ENCODE peak calls at places on chromosomes 7 and 10, in ten cellular contexts. One of them, this sample, is unnamed. For H3K27me3, the result is how much of the 10 kb centered on the place peaks cover.

GRCh38 chr10:98047009-98047741 is 16.8 kb upstream of the CRTAC1 start:
- DNase-seq in astrocyte: no peak
- DNase-seq in IMR-90: no peak
- DNase-seq in SK-N-SH: no peak
- DNase-seq in HCT116: no peak
- DNase-seq in PC-3: no peak
- DNase-seq in mammary epithelial cell: no peak
- DNase-seq in fibroblast of lung: no peak
- DNase-seq in hepatocyte: no peak
- DNase-seq in endothelial cell of umbilical vein: no peak
- DNase-seq in this sample: no peak

GRCh38 chr10:71974489-71975011 is 10.4 kb downstream of the CHST3 start:
- DNase-seq in astrocyte: peak
- DNase-seq in IMR-90: peak
- DNase-seq in SK-N-SH: no peak
- DNase-seq in HCT116: peak
- DNase-seq in PC-3: peak
- DNase-seq in mammary epithelial cell: peak
- DNase-seq in fibroblast of lung: peak
- DNase-seq in hepatocyte: no peak
- DNase-seq in endothelial cell of umbilical vein: peak
- DNase-seq in this sample: peak

GRCh38 chr10:122640921-122641320 is 58.7 kb downstream of the C10orf120 start:
- DNase-seq in astrocyte: no peak
- DNase-seq in IMR-90: no peak
- DNase-seq in SK-N-SH: no peak
- DNase-seq in HCT116: no peak
- DNase-seq in PC-3: no peak
- DNase-seq in mammary epithelial cell: no peak
- DNase-seq in fibroblast of lung: no peak
- DNase-seq in hepatocyte: no peak
- DNase-seq in endothelial cell of umbilical vein: no peak
- DNase-seq in this sample: no peak

GRCh38 chr10:113520606-113521481 is 32.0 kb upstream of the HABP2 start:
- DNase-seq in astrocyte: peak
- DNase-seq in IMR-90: peak
- DNase-seq in SK-N-SH: peak
- DNase-seq in HCT116: peak
- DNase-seq in PC-3: peak
- DNase-seq in mammary epithelial cell: peak
- DNase-seq in fibroblast of lung: peak
- DNase-seq in hepatocyte: peak
- DNase-seq in endothelial cell of umbilical vein: peak
- DNase-seq in this sample: peak

GRCh38 chr7:5429857-5430611 is 6.4 kb upstream of the TNRC18 start:
- DNase-seq in astrocyte: no peak
- DNase-seq in IMR-90: peak
- DNase-seq in SK-N-SH: no peak
- DNase-seq in HCT116: no peak
- DNase-seq in PC-3: peak
- DNase-seq in mammary epithelial cell: peak
- DNase-seq in fibroblast of lung: peak
- DNase-seq in hepatocyte: peak
- DNase-seq in endothelial cell of umbilical vein: no peak
- DNase-seq in this sample: peak

GRCh38 chr7:138834583-138834982 is 36.6 kb upstream of the ATP6V0A4 start:
- DNase-seq in astrocyte: no peak
- DNase-seq in IMR-90: no peak
- DNase-seq in SK-N-SH: no peak
- DNase-seq in HCT116: no peak
- DNase-seq in PC-3: no peak
- DNase-seq in mammary epithelial cell: no peak
- DNase-seq in fibroblast of lung: no peak
- DNase-seq in hepatocyte: no peak
- DNase-seq in endothelial cell of umbilical vein: no peak
- DNase-seq in this sample: no peak

GRCh38 chr7:68205826-68206225 is 1209.2 kb downstream of the TYW1 start:
- DNase-seq in astrocyte: no peak
- DNase-seq in IMR-90: no peak
- DNase-seq in SK-N-SH: no peak
- DNase-seq in HCT116: no peak
- DNase-seq in PC-3: no peak
- DNase-seq in mammary epithelial cell: no peak
- DNase-seq in fibroblast of lung: no peak
- DNase-seq in hepatocyte: no peak
- DNase-seq in endothelial cell of umbilical vein: no peak
- DNase-seq in this sample: no peak

GRCh38 chr7:73560035-73560835 is 2.7 kb upstream of the BCL7B start:
- DNase-seq in astrocyte: peak
- DNase-seq in IMR-90: peak
- DNase-seq in SK-N-SH: peak
- DNase-seq in HCT116: no peak
- DNase-seq in PC-3: peak
- DNase-seq in mammary epithelial cell: peak
- DNase-seq in fibroblast of lung: peak
- DNase-seq in hepatocyte: peak
- DNase-seq in endothelial cell of umbilical vein: no peak
- DNase-seq in this sample: peak

GRCh38 chr10:12638103-12638502 is 288.8 kb downstream of the CAMK1D start:
- DNase-seq in astrocyte: peak
- DNase-seq in IMR-90: peak
- DNase-seq in SK-N-SH: peak
- DNase-seq in HCT116: no peak
- DNase-seq in PC-3: no peak
- DNase-seq in mammary epithelial cell: no peak
- DNase-seq in fibroblast of lung: peak
- DNase-seq in hepatocyte: peak
- DNase-seq in endothelial cell of umbilical vein: no peak
- DNase-seq in this sample: peak

GRCh38 chr7:117014673-117015133 is 61.4 kb downstream of the ST7 start:
- DNase-seq in astrocyte: peak
- DNase-seq in IMR-90: peak
- DNase-seq in SK-N-SH: peak
- DNase-seq in HCT116: no peak
- DNase-seq in PC-3: no peak
- DNase-seq in mammary epithelial cell: peak
- DNase-seq in fibroblast of lung: peak
- DNase-seq in hepatocyte: peak
- DNase-seq in endothelial cell of umbilical vein: peak
- DNase-seq in this sample: no peak

GRCh38 chr10:119139464-119140067 is 25.9 kb downstream of the SFXN4 start:
- DNase-seq in astrocyte: no peak
- DNase-seq in IMR-90: peak
- DNase-seq in SK-N-SH: peak
- DNase-seq in HCT116: peak
- DNase-seq in PC-3: peak
- DNase-seq in mammary epithelial cell: peak
- DNase-seq in fibroblast of lung: peak
- DNase-seq in hepatocyte: no peak
- DNase-seq in endothelial cell of umbilical vein: peak
- DNase-seq in this sample: no peak

DNA sequence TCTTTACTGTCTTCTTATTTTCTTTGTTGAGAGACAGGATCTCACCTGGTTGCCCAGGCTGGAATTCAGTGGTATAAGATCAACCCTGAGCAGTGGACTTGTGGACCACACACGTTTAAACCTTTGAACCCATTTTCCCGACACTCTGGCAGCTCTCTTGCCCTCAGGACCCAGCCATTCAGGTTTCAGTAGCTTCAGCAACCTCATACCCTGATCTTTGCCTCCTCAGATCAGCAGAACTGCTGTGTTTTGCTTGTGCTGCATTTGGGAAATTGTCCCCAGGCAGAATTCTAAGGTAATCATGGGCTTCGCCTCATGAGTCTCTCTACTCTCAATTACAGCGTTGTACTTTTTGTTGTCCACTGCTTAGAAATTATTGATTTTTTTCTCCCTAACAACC is 317.6 kb upstream of the KIAA1217 start:
- DNase-seq in astrocyte: no peak
- DNase-seq in IMR-90: no peak
- DNase-seq in SK-N-SH: no peak
- DNase-seq in HCT116: no peak
- DNase-seq in PC-3: no peak
- DNase-seq in mammary epithelial cell: no peak
- DNase-seq in fibroblast of lung: no peak
- DNase-seq in hepatocyte: no peak
- DNase-seq in endothelial cell of umbilical vein: no peak
- DNase-seq in this sample: no peak
- H3K27me3 ChIP-seq in astrocyte: under half
- H3K27me3 ChIP-seq in IMR-90: under half
- H3K27me3 ChIP-seq in SK-N-SH: under half
- H3K27me3 ChIP-seq in HCT116: under half
- H3K27me3 ChIP-seq in PC-3: under half
- H3K27me3 ChIP-seq in mammary epithelial cell: under half
- H3K27me3 ChIP-seq in fibroblast of lung: under half
- H3K27me3 ChIP-seq in hepatocyte: under half
- H3K27me3 ChIP-seq in endothelial cell of umbilical vein: under half
- H3K27me3 ChIP-seq in this sample: under half

GRCh38 chr10:18341063-18341462 is 200.8 kb downstream of the CACNB2 start:
- DNase-seq in astrocyte: no peak
- DNase-seq in IMR-90: no peak
- DNase-seq in SK-N-SH: no peak
- DNase-seq in HCT116: no peak
- DNase-seq in PC-3: no peak
- DNase-seq in mammary epithelial cell: no peak
- DNase-seq in fibroblast of lung: no peak
- DNase-seq in hepatocyte: no peak
- DNase-seq in endothelial cell of umbilical vein: no peak
- DNase-seq in this sample: no peak
- H2AFZ ChIP-seq in astrocyte: peak
- H2AFZ ChIP-seq in IMR-90: peak
- H2AFZ ChIP-seq in SK-N-SH: no peak
- H2AFZ ChIP-seq in HCT116: no peak
- H2AFZ ChIP-seq in PC-3: no peak
- H2AFZ ChIP-seq in mammary epithelial cell: no peak
- H2AFZ ChIP-seq in fibroblast of lung: peak
- H2AFZ ChIP-seq in hepatocyte: peak
- H2AFZ ChIP-seq in endothelial cell of umbilical vein: no peak
- H2AFZ ChIP-seq in this sample: peak

GRCh38 chr10:61470730-61471129 is 17.5 kb upstream of the TMEM26 start:
- DNase-seq in astrocyte: no peak
- DNase-seq in IMR-90: no peak
- DNase-seq in SK-N-SH: no peak
- DNase-seq in HCT116: no peak
- DNase-seq in PC-3: no peak
- DNase-seq in mammary epithelial cell: no peak
- DNase-seq in fibroblast of lung: no peak
- DNase-seq in hepatocyte: no peak
- DNase-seq in endothelial cell of umbilical vein: no peak
- DNase-seq in this sample: no peak

GRCh38 chr10:61476529-61476928 is 23.3 kb upstream of the TMEM26 start:
- DNase-seq in astrocyte: no peak
- DNase-seq in IMR-90: no peak
- DNase-seq in SK-N-SH: no peak
- DNase-seq in HCT116: no peak
- DNase-seq in PC-3: no peak
- DNase-seq in mammary epithelial cell: no peak
- DNase-seq in fibroblast of lung: no peak
- DNase-seq in hepatocyte: no peak
- DNase-seq in endothelial cell of umbilical vein: no peak
- DNase-seq in this sample: no peak

GRCh38 chr10:61471491-61471890 is 18.3 kb upstream of the TMEM26 start:
- DNase-seq in astrocyte: peak
- DNase-seq in IMR-90: no peak
- DNase-seq in SK-N-SH: no peak
- DNase-seq in HCT116: no peak
- DNase-seq in PC-3: no peak
- DNase-seq in mammary epithelial cell: no peak
- DNase-seq in fibroblast of lung: no peak
- DNase-seq in hepatocyte: no peak
- DNase-seq in endothelial cell of umbilical vein: no peak
- DNase-seq in this sample: no peak

GRCh38 chr10:61475449-61475873 is 22.3 kb upstream of the TMEM26 start:
- DNase-seq in astrocyte: peak
- DNase-seq in IMR-90: peak
- DNase-seq in SK-N-SH: no peak
- DNase-seq in HCT116: no peak
- DNase-seq in PC-3: peak
- DNase-seq in mammary epithelial cell: peak
- DNase-seq in fibroblast of lung: peak
- DNase-seq in hepatocyte: no peak
- DNase-seq in endothelial cell of umbilical vein: peak
- DNase-seq in this sample: no peak

DNA sequence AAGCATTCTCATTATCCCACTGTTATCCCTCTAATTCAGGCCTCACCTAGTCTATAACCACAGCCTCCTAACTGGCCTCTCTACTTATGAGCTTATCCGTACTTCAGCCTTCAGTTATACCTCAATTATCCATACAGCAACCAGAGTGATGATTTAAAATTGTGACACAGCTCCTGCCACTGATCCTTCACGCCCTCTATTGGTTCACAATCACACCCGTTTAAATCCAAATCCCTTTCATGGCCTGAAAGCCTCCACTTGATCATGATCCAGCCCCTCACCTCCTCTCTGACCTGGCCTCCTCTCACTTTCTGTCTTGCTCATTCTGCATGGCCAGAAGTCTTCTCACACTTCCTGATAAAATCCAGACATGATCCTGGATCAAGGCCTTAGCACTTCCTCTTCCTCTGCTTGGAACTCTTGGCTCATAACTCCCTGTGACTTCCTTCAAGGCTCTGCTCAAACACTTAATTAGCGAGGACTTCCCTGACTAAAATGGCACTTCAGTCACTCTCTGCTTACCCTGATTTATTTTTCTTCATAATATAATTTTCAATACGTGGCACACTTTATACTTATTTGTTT is 19.0 kb upstream of the TMEM26 start:
- DNase-seq in astrocyte: no peak
- DNase-seq in IMR-90: no peak
- DNase-seq in SK-N-SH: no peak
- DNase-seq in HCT116: no peak
- DNase-seq in PC-3: peak
- DNase-seq in mammary epithelial cell: no peak
- DNase-seq in fibroblast of lung: no peak
- DNase-seq in hepatocyte: no peak
- DNase-seq in endothelial cell of umbilical vein: no peak
- DNase-seq in this sample: no peak
- H3K27me3 ChIP-seq in astrocyte: under half
- H3K27me3 ChIP-seq in IMR-90: under half
- H3K27me3 ChIP-seq in SK-N-SH: under half
- H3K27me3 ChIP-seq in HCT116: under half
- H3K27me3 ChIP-seq in PC-3: under half
- H3K27me3 ChIP-seq in mammary epithelial cell: under half
- H3K27me3 ChIP-seq in fibroblast of lung: under half
- H3K27me3 ChIP-seq in hepatocyte: under half
- H3K27me3 ChIP-seq in endothelial cell of umbilical vein: under half
- H3K27me3 ChIP-seq in this sample: under half

DNA sequence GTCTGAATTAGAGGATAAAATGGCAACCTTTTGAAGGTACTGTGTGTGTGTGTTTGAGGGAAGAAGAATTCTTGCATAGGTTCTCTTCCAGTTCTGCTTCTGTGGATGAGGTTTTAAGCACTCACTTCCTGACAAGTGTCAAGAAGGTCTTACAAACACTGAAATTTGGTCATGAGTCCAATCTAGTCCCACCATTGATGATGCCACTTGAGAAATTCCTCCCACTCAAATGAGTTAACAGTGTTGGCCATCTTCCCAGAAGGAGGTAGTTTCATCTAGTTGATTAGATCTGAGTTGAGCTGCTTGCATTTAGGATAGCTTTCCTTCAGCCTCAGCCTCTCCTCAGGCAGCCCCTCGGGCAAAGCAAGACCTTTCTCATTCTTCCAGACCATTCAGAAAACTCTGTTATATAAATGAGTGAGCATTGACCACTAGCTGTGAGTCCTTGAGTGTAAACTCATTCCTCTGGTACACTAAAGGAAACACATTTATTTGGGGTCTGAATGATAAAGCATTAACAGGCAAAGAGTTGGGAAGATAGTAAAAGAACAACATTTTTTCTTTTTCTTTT is 189.5 kb downstream of the TRIL start:
- DNase-seq in astrocyte: peak
- DNase-seq in IMR-90: peak
- DNase-seq in SK-N-SH: no peak
- DNase-seq in HCT116: no peak
- DNase-seq in PC-3: peak
- DNase-seq in mammary epithelial cell: peak
- DNase-seq in fibroblast of lung: peak
- DNase-seq in hepatocyte: no peak
- DNase-seq in endothelial cell of umbilical vein: no peak
- DNase-seq in this sample: peak
- H2AFZ ChIP-seq in astrocyte: no peak
- H2AFZ ChIP-seq in IMR-90: no peak
- H2AFZ ChIP-seq in SK-N-SH: no peak
- H2AFZ ChIP-seq in HCT116: no peak
- H2AFZ ChIP-seq in PC-3: no peak
- H2AFZ ChIP-seq in mammary epithelial cell: no peak
- H2AFZ ChIP-seq in fibroblast of lung: no peak
- H2AFZ ChIP-seq in hepatocyte: no peak
- H2AFZ ChIP-seq in endothelial cell of umbilical vein: no peak
- H2AFZ ChIP-seq in this sample: no peak

This sample was measured in osteoblast.